ENCODE peak calls at places on chromosomes 2 and 18, in nine cellular contexts. One of them, this sample, is unnamed.

GRCh38 chr2:129782618-129782960 is 196.9 kb upstream of the RAB6C start:
- DNase-seq in IMR-90: no peak
- DNase-seq in Panc1: no peak
- DNase-seq in psoas muscle: no peak
- DNase-seq in left ventricle myocardium inferior: no peak
- DNase-seq in cardiac muscle cell: no peak
- DNase-seq in GM23248: no peak
- DNase-seq in Peyer's patch: peak; percentile 12
- DNase-seq in neuronal stem cell: no peak
- DNase-seq in this sample: no peak

GRCh38 chr2:148614332-148615049 is 30.1 kb upstream of the EPC2 start:
- DNase-seq in Peyer's patch: no peak
- DNase-seq in cardiac muscle cell: peak; percentile 32
- DNase-seq in GM23248: peak; percentile 38
- DNase-seq in Panc1: no peak
- DNase-seq in neuronal stem cell: no peak
- DNase-seq in left ventricle myocardium inferior: no peak
- DNase-seq in IMR-90: peak; percentile 39
- DNase-seq in psoas muscle: no peak
- DNase-seq in this sample: peak; percentile 17

GRCh38 chr18:35582899-35583558 is 1.5 kb downstream of the GALNT1 start:
- DNase-seq in IMR-90: peak; percentile 45
- DNase-seq in neuronal stem cell: peak; percentile 33
- DNase-seq in left ventricle myocardium inferior: no peak
- DNase-seq in cardiac muscle cell: peak; percentile 42
- DNase-seq in Peyer's patch: no peak
- DNase-seq in GM23248: peak; percentile 22
- DNase-seq in psoas muscle: no peak
- DNase-seq in Panc1: no peak
- DNase-seq in this sample: no peak

GRCh38 chr18:32772580-32773186 is at the start of gene KLHL14:
- DNase-seq in neuronal stem cell: no peak
- DNase-seq in left ventricle myocardium inferior: no peak
- DNase-seq in cardiac muscle cell: no peak
- DNase-seq in psoas muscle: no peak
- DNase-seq in GM23248: no peak
- DNase-seq in Panc1: no peak
- DNase-seq in IMR-90: no peak
- DNase-seq in Peyer's patch: no peak
- DNase-seq in this sample: no peak

GRCh38 chr18:35713545-35713944 is 132.0 kb downstream of the GALNT1 start:
- DNase-seq in left ventricle myocardium inferior: no peak
- DNase-seq in cardiac muscle cell: peak; percentile 63
- DNase-seq in neuronal stem cell: no peak
- DNase-seq in Panc1: no peak
- DNase-seq in psoas muscle: no peak
- DNase-seq in IMR-90: peak; percentile 39
- DNase-seq in GM23248: peak; percentile 62
- DNase-seq in Peyer's patch: no peak
- DNase-seq in this sample: no peak

GRCh38 chr18:21769206-21769605 is 28.6 kb downstream of the MIB1 start:
- DNase-seq in cardiac muscle cell: no peak
- DNase-seq in GM23248: peak; percentile 15
- DNase-seq in Panc1: no peak
- DNase-seq in Peyer's patch: no peak
- DNase-seq in neuronal stem cell: no peak
- DNase-seq in IMR-90: no peak
- DNase-seq in psoas muscle: no peak
- DNase-seq in left ventricle myocardium inferior: no peak
- DNase-seq in this sample: no peak

GRCh38 chr2:196836440-196836839 is 27.3 kb upstream of the C2orf66 start:
- DNase-seq in left ventricle myocardium inferior: no peak
- DNase-seq in Panc1: no peak
- DNase-seq in GM23248: peak; percentile 55
- DNase-seq in Peyer's patch: no peak
- DNase-seq in psoas muscle: no peak
- DNase-seq in cardiac muscle cell: peak; percentile 13
- DNase-seq in neuronal stem cell: no peak
- DNase-seq in IMR-90: peak; percentile 41
- DNase-seq in this sample: no peak

GRCh38 chr2:28469947-28470585 is 25.8 kb upstream of the PLB1 start:
- DNase-seq in neuronal stem cell: no peak
- DNase-seq in cardiac muscle cell: no peak
- DNase-seq in Panc1: no peak
- DNase-seq in IMR-90: no peak
- DNase-seq in GM23248: no peak
- DNase-seq in left ventricle myocardium inferior: no peak
- DNase-seq in psoas muscle: no peak
- DNase-seq in Peyer's patch: no peak
- DNase-seq in this sample: no peak

DNA sequence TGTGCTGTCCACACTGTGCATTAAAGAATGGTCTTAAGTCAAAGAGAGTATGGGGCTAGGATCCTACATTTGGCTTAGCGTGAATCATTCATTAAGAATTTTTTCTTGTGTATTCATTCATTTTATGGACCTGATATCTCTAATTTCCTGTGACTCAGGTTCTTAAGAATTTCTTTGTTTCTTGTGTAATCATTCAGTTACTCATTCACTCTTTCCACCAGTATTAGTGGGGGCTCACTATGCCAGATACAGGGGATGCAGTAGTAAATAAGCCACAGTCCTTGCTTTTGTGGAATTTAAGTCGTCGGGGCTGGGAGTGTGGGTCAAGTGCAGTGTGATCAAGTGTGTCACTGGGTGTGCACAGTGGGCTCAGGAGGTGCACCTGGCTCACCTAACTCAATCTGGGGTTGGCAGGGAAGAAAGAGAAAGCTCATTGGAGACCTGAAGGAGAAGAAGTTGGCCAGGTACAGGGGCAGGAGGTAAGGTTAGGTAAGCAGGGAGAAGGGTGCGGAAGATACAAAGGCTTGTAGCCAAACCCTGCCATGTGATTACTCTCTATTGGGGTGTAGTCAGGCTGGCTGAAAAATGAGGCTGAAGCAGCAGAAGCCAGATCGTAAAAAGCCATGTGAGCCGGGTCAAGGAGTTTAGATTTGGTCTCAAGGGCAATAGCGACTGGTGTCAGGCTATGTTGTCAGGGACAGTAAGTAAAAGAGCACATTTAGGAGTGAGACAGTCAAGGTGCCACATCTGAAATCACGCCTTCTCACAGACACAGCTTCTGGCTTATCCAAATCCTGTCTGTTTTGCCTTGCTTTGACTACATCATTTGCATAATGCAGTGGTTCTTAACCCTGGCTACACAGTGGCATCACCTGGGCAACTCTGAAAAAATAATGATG is 67.2 kb downstream of the KCTD1 start:
- DNase-seq in cardiac muscle cell: peak; percentile 96
- DNase-seq in IMR-90: peak; percentile 96
- DNase-seq in psoas muscle: no peak
- DNase-seq in left ventricle myocardium inferior: no peak
- DNase-seq in neuronal stem cell: no peak
- DNase-seq in GM23248: peak; percentile 94
- DNase-seq in Peyer's patch: no peak
- DNase-seq in Panc1: no peak
- DNase-seq in this sample: no peak
- H3K4me1 ChIP-seq in cardiac muscle cell: no peaks in the 10 kb centered on the region
- H3K4me1 ChIP-seq in IMR-90: peaks cover 18% of the 10 kb centered on the region
- H3K4me1 ChIP-seq in psoas muscle: no peaks in the 10 kb centered on the region
- H3K4me1 ChIP-seq in left ventricle myocardium inferior: no peaks in the 10 kb centered on the region
- H3K4me1 ChIP-seq in neuronal stem cell: peaks cover 14% of the 10 kb centered on the region
- H3K4me1 ChIP-seq in GM23248: peaks cover 44% of the 10 kb centered on the region
- H3K4me1 ChIP-seq in Peyer's patch: no peaks in the 10 kb centered on the region
- H3K4me1 ChIP-seq in Panc1: peaks cover 62% of the 10 kb centered on the region
- H3K4me1 ChIP-seq in this sample: peaks cover 3% of the 10 kb centered on the region

GRCh38 chr2:224085246-224085645 is 46.2 kb upstream of the SERPINE2 start:
- DNase-seq in GM23248: peak; percentile 87
- DNase-seq in left ventricle myocardium inferior: no peak
- DNase-seq in cardiac muscle cell: peak; percentile 44
- DNase-seq in Panc1: no peak
- DNase-seq in Peyer's patch: no peak
- DNase-seq in neuronal stem cell: no peak
- DNase-seq in psoas muscle: no peak
- DNase-seq in IMR-90: peak; percentile 75
- DNase-seq in this sample: no peak
- H3K27ac ChIP-seq in GM23248: peak overlapping the region; percentile 90
- H3K27ac ChIP-seq in left ventricle myocardium inferior: no peak overlapping the region
- H3K27ac ChIP-seq in cardiac muscle cell: no peak overlapping the region
- H3K27ac ChIP-seq in Panc1: no peak overlapping the region
- H3K27ac ChIP-seq in Peyer's patch: peak overlapping the region; percentile 11
- H3K27ac ChIP-seq in neuronal stem cell: no peak overlapping the region
- H3K27ac ChIP-seq in psoas muscle: no peak overlapping the region
- H3K27ac ChIP-seq in IMR-90: no peak overlapping the region
- H3K27ac ChIP-seq in this sample: no peak overlapping the region

DNA sequence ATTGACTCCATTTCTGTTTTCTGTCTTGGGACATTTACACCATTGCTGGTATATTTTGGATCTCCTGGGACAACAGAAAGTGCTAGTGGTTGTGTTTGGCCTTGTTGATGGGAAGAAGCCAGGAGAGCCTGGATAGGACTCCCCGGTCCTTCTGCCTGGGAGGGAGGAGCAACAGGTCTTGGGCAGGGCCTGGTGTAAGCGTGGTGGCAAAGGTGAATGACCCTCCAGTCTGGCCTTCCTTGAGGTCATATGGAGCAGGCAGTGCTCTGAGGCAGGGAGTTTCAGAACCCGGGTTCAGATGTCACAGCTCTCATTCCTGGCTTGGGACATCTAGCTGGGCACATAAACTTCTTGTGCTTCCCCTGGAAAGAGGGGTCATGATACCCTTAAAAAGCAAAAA is 56.0 kb upstream of the RBM44 start:
- DNase-seq in left ventricle myocardium inferior: no peak
- DNase-seq in psoas muscle: no peak
- DNase-seq in Peyer's patch: no peak
- DNase-seq in IMR-90: no peak
- DNase-seq in neuronal stem cell: no peak
- DNase-seq in Panc1: no peak
- DNase-seq in cardiac muscle cell: no peak
- DNase-seq in GM23248: no peak
- DNase-seq in this sample: no peak
- H3K4me1 ChIP-seq in left ventricle myocardium inferior: peaks cover 79% of the 10 kb centered on the region
- H3K4me1 ChIP-seq in psoas muscle: peaks cover 68% of the 10 kb centered on the region
- H3K4me1 ChIP-seq in Peyer's patch: no peaks in the 10 kb centered on the region
- H3K4me1 ChIP-seq in IMR-90: peaks cover 20% of the 10 kb centered on the region
- H3K4me1 ChIP-seq in neuronal stem cell: peaks cover 8% of the 10 kb centered on the region
- H3K4me1 ChIP-seq in Panc1: peaks cover 17% of the 10 kb centered on the region
- H3K4me1 ChIP-seq in cardiac muscle cell: peaks cover 10% of the 10 kb centered on the region
- H3K4me1 ChIP-seq in GM23248: peaks cover 12% of the 10 kb centered on the region
- H3K4me1 ChIP-seq in this sample: peaks cover 5% of the 10 kb centered on the region

DNA sequence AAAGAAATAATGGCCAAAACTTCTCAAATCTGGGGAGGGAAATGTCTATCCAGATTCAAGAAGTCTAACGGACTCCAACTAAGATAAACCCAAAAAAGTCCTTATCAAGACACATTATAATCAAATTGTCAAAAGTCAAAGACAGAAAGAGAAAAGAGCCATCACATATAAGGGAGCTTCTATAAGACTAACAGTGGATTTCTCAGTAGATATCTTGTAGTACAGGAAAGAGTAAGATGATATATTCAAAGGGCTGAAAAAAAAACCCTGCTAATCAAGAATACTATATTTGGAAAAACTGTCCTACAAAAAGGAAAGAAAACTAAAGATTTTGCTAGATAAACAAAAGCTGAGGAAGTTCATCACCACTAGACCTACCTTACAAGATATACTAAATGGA is 35.4 kb downstream of the TMEM247 start:
- DNase-seq in Panc1: no peak
- DNase-seq in GM23248: no peak
- DNase-seq in neuronal stem cell: no peak
- DNase-seq in psoas muscle: no peak
- DNase-seq in Peyer's patch: no peak
- DNase-seq in left ventricle myocardium inferior: no peak
- DNase-seq in IMR-90: no peak
- DNase-seq in cardiac muscle cell: no peak
- DNase-seq in this sample: no peak
- H3K27ac ChIP-seq in Panc1: no peak overlapping the region
- H3K27ac ChIP-seq in GM23248: no peak overlapping the region
- H3K27ac ChIP-seq in neuronal stem cell: no peak overlapping the region
- H3K27ac ChIP-seq in psoas muscle: no peak overlapping the region
- H3K27ac ChIP-seq in Peyer's patch: no peak overlapping the region
- H3K27ac ChIP-seq in left ventricle myocardium inferior: no peak overlapping the region
- H3K27ac ChIP-seq in IMR-90: no peak overlapping the region
- H3K27ac ChIP-seq in cardiac muscle cell: no peak overlapping the region
- H3K27ac ChIP-seq in this sample: no peak overlapping the region